ENCODE peak calls at places on chromosomes 1 and 21, in six cellular contexts. Q, E, I, M, V and U are unnamed samples.

GRCh38 chr21:45364464-45365185 is 40.3 kb upstream of the COL18A1 start:
- DNase-seq in Q (no peak), E (no peak), I (peak), M (no peak), V (no peak), U (no peak)

GRCh38 chr1:228902781-228903572 is 167.7 kb downstream of the RHOU start:
- DNase-seq in Q (peak), E (no peak), I (peak), M (no peak), V (no peak), U (no peak)

GRCh38 chr1:231921951-231922350 is 295.4 kb downstream of the DISC1 start:
- DNase-seq in Q (no peak), E (no peak), I (no peak), M (no peak), V (no peak), U (no peak)

GRCh38 chr1:180988221-180988826 is 34.3 kb downstream of the STX6 start:
- DNase-seq in Q (no peak), E (peak), I (no peak), M (no peak), V (no peak), U (no peak)

GRCh38 chr1:171140466-171140865 is 44.6 kb upstream of the FMO2 start:
- DNase-seq in Q (no peak), E (no peak), I (no peak), M (no peak), V (no peak), U (no peak)

GRCh38 chr1:210496063-210496462 is 167.4 kb downstream of the HHAT start:
- DNase-seq in Q (no peak), E (no peak), I (no peak), M (no peak), V (no peak), U (no peak)

GRCh38 chr21:27570306-27570868 is 603.5 kb upstream of the ADAMTS5 start:
- DNase-seq in Q (peak), E (no peak), I (no peak), M (no peak), V (no peak), U (no peak)

GRCh38 chr1:69203166-69203565 is 364.6 kb upstream of the LRRC7 start:
- DNase-seq in Q (no peak), E (no peak), I (no peak), M (no peak), V (no peak), U (no peak)

GRCh38 chr1:81174811-81175476 is 625.8 kb upstream of the ADGRL2 start:
- DNase-seq in Q (no peak), E (no peak), I (no peak), M (no peak), V (no peak), U (no peak)